ENCODE peak calls at places on chromosomes 4 and X, in seven cellular contexts. X, T, G, V, P, M and K are unnamed samples.

GRCh38 chr4:100417565-100417964 is 100.3 kb downstream of the EMCN start:
- DNase-seq in P (no peak), M (peak; percentile 34), V (no peak), X (no peak), G (no peak), T (no peak), K (no peak)

GRCh38 chr4:43189741-43190140 is 297.2 kb downstream of the GRXCR1 start:
- DNase-seq in M (no peak), V (no peak), P (no peak), G (no peak), X (no peak), T (no peak), K (no peak)

GRCh38 chrX:123424546-123424945 is 240.5 kb downstream of the GRIA3 start:
- DNase-seq in M (no peak), X (no peak), T (no peak), V (no peak), P (no peak), G (no peak), K (no peak)

GRCh38 chr4:173793937-173794510 is 264.0 kb upstream of the HAND2 start:
- DNase-seq in V (no peak), T (no peak), P (no peak), X (no peak), M (no peak), G (no peak), K (no peak)

GRCh38 chr4:125231661-125232060 is 83.1 kb upstream of the FAT4 start:
- DNase-seq in M (no peak), P (no peak), G (no peak), T (no peak), X (no peak), V (no peak), K (no peak)

GRCh38 chrX:143669395-143669794 is 33.5 kb upstream of the SLITRK4 start:
- DNase-seq in X (no peak), V (no peak), M (no peak), T (no peak), G (no peak), P (no peak), K (no peak)

GRCh38 chr4:78481180-78481579 is 70.4 kb upstream of the ANXA3 start:
- DNase-seq in V (no peak), X (no peak), M (peak; percentile 58), G (no peak), T (no peak), P (no peak), K (no peak)

GRCh38 chr4:72326692-72327632 is 242.1 kb downstream of the ADAMTS3 start:
- DNase-seq in T (peak; percentile 12), V (no peak), G (no peak), X (no peak), M (no peak), P (no peak), K (no peak)

GRCh38 chr4:81031389-81032173 is 1.1 kb downstream of the BMP3 start:
- DNase-seq in X (no peak), G (no peak), M (no peak), V (no peak), P (no peak), T (no peak), K (no peak)

GRCh38 chr4:58600290-58600689 is 1490.1 kb upstream of the IGFBP7 start:
- DNase-seq in G (no peak), T (no peak), M (no peak), V (no peak), P (no peak), X (no peak), K (no peak)